ENCODE peak calls at places on chromosomes 12 and 14, in seven cellular contexts. E is sigmoid colon, U is A549, C is transverse colon, I is stomach, J is K562, Q is upper lobe of left lung. B is an unnamed sample. For H3K9me3, the result is how much of the 10 kb centered on the place peaks cover.

GRCh38 chr14:23403139-23403438 is 5.0 kb downstream of the MYH6 start:
- DNase-seq in E (no peak), U (no peak), C (no peak), I (no peak), J (no peak), Q (no peak), B (no peak)

GRCh38 chr14:61296707-61297502 is 15.8 kb upstream of the TMEM30B start:
- DNase-seq in E (no peak), U (peak), C (no peak), I (no peak), J (peak), Q (no peak), B (peak)

GRCh38 chr12:124914392-124915248 is at the start of gene UBC:
- DNase-seq in E (peak), U (no peak), C (peak), I (peak), J (peak), Q (peak), B (peak)

GRCh38 chr12:9751204-9752144 is 9.2 kb downstream of the CD69 start:
- DNase-seq in E (no peak), U (peak), C (no peak), I (no peak), J (peak), Q (no peak), B (no peak)

GRCh38 chr12:20212036-20212435 is 156.3 kb upstream of the PDE3A start:
- DNase-seq in E (no peak), U (no peak), C (no peak), I (no peak), J (no peak), Q (no peak), B (no peak)

GRCh38 chr12:115886666-115887065 is 390.8 kb downstream of the MED13L start:
- DNase-seq in E (no peak), U (no peak), C (no peak), I (no peak), J (no peak), Q (no peak), B (no peak)

GRCh38 chr14:93042968-93043940 is 72.5 kb downstream of the ITPK1 start:
- DNase-seq in E (no peak), U (peak), C (peak), I (peak), J (no peak), Q (peak), B (no peak)

GRCh38 chr12:93297032-93297431 is 80.7 kb upstream of the NUDT4 start:
- DNase-seq in E (no peak), U (no peak), C (no peak), I (no peak), J (no peak), Q (no peak), B (no peak)

DNA sequence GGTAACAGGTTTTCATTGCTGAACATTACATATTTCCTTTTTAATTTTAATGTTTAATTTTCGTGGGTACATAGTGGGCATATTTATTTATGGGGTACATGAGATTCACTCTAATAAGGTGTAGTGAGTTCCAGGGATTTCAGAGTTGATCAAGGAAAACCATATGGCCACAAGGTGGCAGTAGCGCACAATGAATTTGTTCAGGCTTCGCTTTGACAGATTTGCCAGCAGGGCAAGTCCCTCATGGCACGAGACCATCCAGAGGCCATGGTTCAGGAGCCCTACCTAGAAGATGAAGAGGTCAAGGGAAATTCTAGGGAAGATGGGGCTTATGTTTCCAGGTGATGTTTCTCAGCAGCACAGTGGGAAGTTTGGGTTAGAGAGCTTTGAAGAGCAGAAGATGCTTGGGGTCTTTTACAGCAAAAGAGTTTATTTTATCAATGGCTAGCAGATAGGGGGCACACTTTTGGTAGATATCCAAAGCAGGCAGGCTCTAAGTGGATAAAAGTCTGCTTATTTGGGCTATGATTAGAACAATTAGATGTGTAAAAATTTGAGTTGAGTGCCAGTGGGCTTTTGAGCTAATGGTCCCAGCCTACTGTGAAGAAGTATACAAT is 1004.4 kb downstream of the AACS start:
- DNase-seq in E (no peak), U (peak), C (peak), I (peak), J (peak), Q (no peak), B (no peak)
- H3K9me3 ChIP-seq in E (under half), U (under half), C (under half), I (under half), J (under half), Q (under half), B (under half)

DNA sequence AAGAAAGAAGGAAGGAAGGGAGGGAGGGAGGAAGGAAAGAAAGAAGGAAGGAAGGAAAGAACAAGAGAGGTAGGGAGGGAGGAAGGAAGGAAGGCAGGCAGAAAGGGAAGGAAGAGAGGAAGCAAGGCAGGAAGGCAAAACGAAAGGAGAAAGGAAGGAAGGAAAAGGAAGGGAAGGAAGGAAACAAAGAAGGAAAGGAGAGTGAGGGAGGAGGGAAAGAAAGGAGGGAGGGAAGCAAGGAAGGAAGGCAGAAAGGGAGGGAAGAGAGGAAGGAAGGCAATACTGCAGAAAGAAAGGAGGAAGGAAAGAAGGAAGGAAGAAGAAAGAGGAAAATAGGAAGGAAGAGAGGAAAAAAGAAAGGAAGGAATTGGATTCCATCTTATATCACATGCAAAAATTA is 1303.1 kb upstream of the TMEM132C start:
- DNase-seq in E (no peak), U (no peak), C (no peak), I (no peak), J (no peak), Q (no peak), B (peak)
- TF ChIP-seq EP300 in E (no peak), U (no peak), C (no peak), I (no peak), J (no peak), Q (no peak), B (no peak)

GRCh38 chr14:31205681-31206535 is 1.7 kb downstream of the HECTD1 start:
- DNase-seq in E (no peak), U (no peak), C (no peak), I (no peak), J (peak), Q (no peak), B (no peak)
- H3K27ac ChIP-seq in E (peak), U (peak), C (peak), I (peak), J (peak), Q (peak), B (peak)

GRCh38 chr12:38123566-38124246 is 192.9 kb upstream of the ALG10B start:
- DNase-seq in E (no peak), U (no peak), C (no peak), I (no peak), J (no peak), Q (no peak), B (peak)
- H3K9me3 ChIP-seq in E (under half), U (under half), C (under half), I (under half), J (under half), Q (under half), B (under half)

DNA sequence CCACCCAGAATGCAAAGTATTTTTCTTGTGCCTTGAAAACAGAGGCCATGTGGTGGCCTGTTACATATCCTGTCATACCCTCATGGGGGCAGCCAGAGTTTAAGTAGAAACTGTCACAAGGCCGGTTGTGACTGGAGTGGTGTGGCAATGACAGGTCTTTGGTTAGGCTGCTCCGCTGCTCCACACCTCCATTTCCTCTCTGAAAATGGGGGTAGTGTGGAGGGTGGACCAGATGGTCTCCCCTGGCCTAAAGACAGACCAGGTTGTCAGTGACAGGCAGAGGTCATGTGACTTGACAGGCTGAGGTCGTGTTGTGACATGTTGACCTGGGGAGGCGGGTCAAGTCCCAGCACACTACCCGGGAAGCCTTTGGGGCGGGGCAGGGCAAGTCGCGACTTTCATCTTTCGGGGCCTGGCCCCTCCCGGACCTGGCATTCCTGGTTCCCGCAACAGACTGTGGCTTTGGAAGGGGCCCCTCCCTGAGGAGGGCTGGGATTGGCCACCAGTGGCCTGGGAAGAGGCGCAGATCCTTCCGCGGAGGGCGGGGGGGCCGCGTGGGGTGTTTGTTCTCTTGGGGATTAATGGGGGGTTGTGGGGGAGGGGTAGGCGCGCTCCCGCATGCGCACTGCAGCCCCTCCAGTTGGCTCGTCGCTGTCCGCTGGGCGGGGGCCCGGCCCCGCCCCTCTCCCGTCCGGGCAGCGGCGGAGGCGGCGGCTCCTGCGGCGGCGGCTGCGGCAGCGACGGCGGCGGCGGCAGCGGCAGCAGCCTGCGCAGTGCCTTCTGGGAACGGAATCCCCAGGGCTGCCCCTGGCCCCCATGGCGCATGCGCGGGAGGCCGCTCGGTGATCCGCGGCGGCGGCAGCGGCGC is at the start of gene MBD6:
- DNase-seq in E (peak), U (peak), C (peak), I (peak), J (peak), Q (peak), B (peak)
- TF ChIP-seq EP300 in E (no peak), U (peak), C (no peak), I (peak), J (peak), Q (no peak), B (no peak)

DNA sequence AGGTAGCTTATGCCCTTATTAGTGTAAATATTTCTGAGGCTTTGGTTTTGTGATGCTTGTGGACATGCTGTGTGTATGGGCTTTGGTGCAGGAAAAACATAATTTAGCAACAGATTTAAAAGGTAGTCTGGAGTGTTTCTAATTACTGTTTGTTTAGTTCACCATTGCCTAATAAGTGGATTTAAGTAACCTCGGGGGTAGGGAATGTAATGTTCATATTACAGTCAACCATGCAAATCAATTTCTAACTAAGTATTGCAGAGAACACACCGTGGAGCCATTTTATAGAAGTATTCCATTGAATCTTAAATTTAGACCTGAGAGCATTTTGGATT is 53.5 kb downstream of the ANO6 start:
- DNase-seq in E (no peak), U (no peak), C (no peak), I (no peak), J (no peak), Q (no peak), B (no peak)
- H3K27ac ChIP-seq in E (peak), U (peak), C (peak), I (peak), J (no peak), Q (peak), B (peak)

DNA sequence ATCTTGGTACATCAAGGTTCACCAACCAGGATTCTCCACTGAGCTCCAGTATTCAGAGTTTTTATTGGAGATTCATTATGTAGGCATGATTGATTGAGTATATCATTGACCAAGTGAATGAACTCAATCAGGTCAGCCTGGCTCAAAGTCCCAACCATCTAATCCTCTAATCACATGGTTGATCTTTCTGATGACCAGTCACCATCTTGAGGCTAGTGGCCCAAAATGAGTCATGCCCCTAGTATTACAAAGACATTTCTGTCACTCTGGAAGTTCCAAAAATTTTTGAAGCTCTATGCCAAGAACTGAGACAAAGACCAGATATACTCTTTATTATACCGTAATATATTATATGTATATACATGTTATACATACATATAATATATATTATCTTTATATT is 75.9 kb upstream of the ATF7IP start:
- DNase-seq in E (no peak), U (no peak), C (no peak), I (no peak), J (no peak), Q (no peak), B (no peak)
- H3K9me3 ChIP-seq in E (under half), U (under half), C (under half), I (under half), J (under half), Q (under half), B (under half)

GRCh38 chr12:50764861-50765324 is 992 bp downstream of the ATF1 start:
- DNase-seq in E (peak), U (peak), C (peak), I (no peak), J (peak), Q (peak), B (no peak)

GRCh38 chr12:50764116-50764860 is 387 bp downstream of the ATF1 start:
- DNase-seq in E (peak), U (peak), C (no peak), I (peak), J (no peak), Q (no peak), B (no peak)

GRCh38 chr12:50765325-50765911 is 1.5 kb downstream of the ATF1 start:
- DNase-seq in E (no peak), U (peak), C (peak), I (peak), J (peak), Q (peak), B (no peak)

GRCh38 chr12:50763637-50764115 is at the start of gene ATF1:
- DNase-seq in E (peak), U (peak), C (peak), I (peak), J (peak), Q (peak), B (peak)
- TF ChIP-seq EP300 in E (no peak), U (no peak), C (no peak), I (no peak), J (peak), Q (no peak), B (no peak)

GRCh38 chr14:55133416-55133815 is 4.4 kb downstream of the LGALS3 start:
- DNase-seq in E (no peak), U (no peak), C (no peak), I (no peak), J (no peak), Q (no peak), B (no peak)
- H3K27ac ChIP-seq in E (peak), U (no peak), C (peak), I (peak), J (no peak), Q (no peak), B (peak)

GRCh38 chr12:133156125-133156690 is 25.1 kb upstream of the ZNF268 start:
- DNase-seq in E (no peak), U (no peak), C (no peak), I (no peak), J (no peak), Q (no peak), B (no peak)
- H3K9me3 ChIP-seq in E (half or more), U (half or more), C (half or more), I (half or more), J (under half), Q (half or more), B (half or more)